ENCODE peak calls at places on chromosomes 1 and 21, in nine cellular contexts. C is AG04450, R is cardiac fibroblast, Q is astrocyte of the cerebellum, W is PC-9, D is tibial artery, J is left ventricle myocardium inferior, N is psoas muscle, X is astrocyte. S is an unnamed sample.

GRCh38 chr1:52192024-52192423 is 50.1 kb downstream of the ZFYVE9 start:
- DNase-seq in C (no peak), R (no peak), Q (no peak), W (no peak), D (no peak), J (no peak), N (no peak), X (no peak), S (no peak)

GRCh38 chr1:154453155-154453554 is 48.0 kb downstream of the IL6R start:
- DNase-seq in C (no peak), R (peak), Q (no peak), W (no peak), D (no peak), J (no peak), N (no peak), X (no peak), S (no peak)

GRCh38 chr1:235650341-235651169 is 971 bp upstream of the GNG4 start:
- DNase-seq in C (no peak), R (no peak), Q (no peak), W (no peak), D (no peak), J (no peak), N (no peak), X (no peak), S (no peak)

GRCh38 chr1:3061566-3061965 is 7.4 kb upstream of the PRDM16 start:
- DNase-seq in C (no peak), R (no peak), Q (no peak), W (no peak), D (no peak), J (no peak), N (no peak), X (no peak), S (no peak)

GRCh38 chr21:44550807-44551206 is 498 bp downstream of the KRTAP10-2 start:
- DNase-seq in C (no peak), R (no peak), Q (no peak), W (no peak), D (no peak), J (no peak), N (no peak), X (no peak), S (no peak)

GRCh38 chr1:24199291-24199900 is 12.3 kb upstream of the IFNLR1 start:
- DNase-seq in C (peak), R (peak), Q (peak), W (peak), D (peak), J (peak), N (peak), X (peak), S (no peak)

GRCh38 chr1:55813619-55814018 is 598.5 kb upstream of the USP24 start:
- DNase-seq in C (peak), R (peak), Q (no peak), W (peak), D (peak), J (peak), N (peak), X (peak), S (no peak)

GRCh38 chr1:218664385-218665170 is 319.4 kb downstream of the TGFB2 start:
- DNase-seq in C (no peak), R (peak), Q (no peak), W (no peak), D (no peak), J (no peak), N (no peak), X (peak), S (no peak)

GRCh38 chr1:223249854-223250631 is 107.0 kb upstream of the TLR5 start:
- DNase-seq in C (no peak), R (no peak), Q (no peak), W (no peak), D (no peak), J (no peak), N (no peak), X (no peak), S (no peak)

GRCh38 chr1:225879521-225880209 is 2.5 kb downstream of the TMEM63A start:
- DNase-seq in C (no peak), R (no peak), Q (no peak), W (peak), D (no peak), J (no peak), N (no peak), X (no peak), S (no peak)

GRCh38 chr1:61084560-61084991 is 2.2 kb downstream of the NFIA start:
- DNase-seq in C (no peak), R (peak), Q (no peak), W (no peak), D (no peak), J (no peak), N (no peak), X (no peak), S (no peak)

GRCh38 chr1:193358419-193358818 is 172.0 kb upstream of the B3GALT2 start:
- DNase-seq in C (no peak), R (no peak), Q (no peak), W (no peak), D (no peak), J (no peak), N (no peak), X (no peak), S (no peak)

GRCh38 chr1:240308061-240308460 is 216.4 kb downstream of the FMN2 start:
- DNase-seq in C (no peak), R (no peak), Q (no peak), W (no peak), D (no peak), J (no peak), N (no peak), X (no peak), S (no peak)

GRCh38 chr1:74835046-74835445 is 102.1 kb downstream of the TYW3 start:
- DNase-seq in C (peak), R (no peak), Q (peak), W (no peak), D (no peak), J (no peak), N (no peak), X (peak), S (no peak)

GRCh38 chr1:76759950-76760349 is 107.3 kb upstream of the ST6GALNAC5 start:
- DNase-seq in C (no peak), R (peak), Q (no peak), W (no peak), D (no peak), J (no peak), N (peak), X (peak), S (peak)

GRCh38 chr1:214857716-214858115 is 224.8 kb upstream of the KCNK2 start:
- DNase-seq in C (no peak), R (peak), Q (no peak), W (no peak), D (no peak), J (no peak), N (no peak), X (peak), S (no peak)

DNA sequence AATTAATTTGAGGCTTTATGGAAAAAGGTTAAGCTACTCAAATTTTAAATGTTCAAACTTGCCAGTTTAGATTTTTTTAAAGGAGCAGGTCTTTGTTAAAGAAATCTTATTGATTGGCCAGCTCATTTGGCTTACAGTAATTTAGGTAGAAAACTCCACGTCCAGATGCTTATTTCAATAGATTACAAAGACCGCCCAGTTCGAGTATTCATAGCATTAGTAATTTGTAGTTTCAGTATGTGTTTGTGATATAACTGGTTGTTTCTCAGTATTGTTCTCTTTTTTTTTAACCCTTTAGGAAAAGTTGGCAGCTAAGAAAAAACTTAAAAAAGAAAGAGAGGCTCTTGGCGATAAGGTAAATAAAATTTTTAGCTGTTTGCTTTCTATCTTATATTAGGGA is 1.6 kb downstream of the RPF1 start:
- DNase-seq in C (no peak), R (no peak), Q (no peak), W (no peak), D (no peak), J (no peak), N (no peak), X (no peak), S (no peak)
- H3K4me3 ChIP-seq in C (peak), R (peak), Q (peak), W (peak), D (peak), J (peak), N (peak), X (peak), S (peak)

DNA sequence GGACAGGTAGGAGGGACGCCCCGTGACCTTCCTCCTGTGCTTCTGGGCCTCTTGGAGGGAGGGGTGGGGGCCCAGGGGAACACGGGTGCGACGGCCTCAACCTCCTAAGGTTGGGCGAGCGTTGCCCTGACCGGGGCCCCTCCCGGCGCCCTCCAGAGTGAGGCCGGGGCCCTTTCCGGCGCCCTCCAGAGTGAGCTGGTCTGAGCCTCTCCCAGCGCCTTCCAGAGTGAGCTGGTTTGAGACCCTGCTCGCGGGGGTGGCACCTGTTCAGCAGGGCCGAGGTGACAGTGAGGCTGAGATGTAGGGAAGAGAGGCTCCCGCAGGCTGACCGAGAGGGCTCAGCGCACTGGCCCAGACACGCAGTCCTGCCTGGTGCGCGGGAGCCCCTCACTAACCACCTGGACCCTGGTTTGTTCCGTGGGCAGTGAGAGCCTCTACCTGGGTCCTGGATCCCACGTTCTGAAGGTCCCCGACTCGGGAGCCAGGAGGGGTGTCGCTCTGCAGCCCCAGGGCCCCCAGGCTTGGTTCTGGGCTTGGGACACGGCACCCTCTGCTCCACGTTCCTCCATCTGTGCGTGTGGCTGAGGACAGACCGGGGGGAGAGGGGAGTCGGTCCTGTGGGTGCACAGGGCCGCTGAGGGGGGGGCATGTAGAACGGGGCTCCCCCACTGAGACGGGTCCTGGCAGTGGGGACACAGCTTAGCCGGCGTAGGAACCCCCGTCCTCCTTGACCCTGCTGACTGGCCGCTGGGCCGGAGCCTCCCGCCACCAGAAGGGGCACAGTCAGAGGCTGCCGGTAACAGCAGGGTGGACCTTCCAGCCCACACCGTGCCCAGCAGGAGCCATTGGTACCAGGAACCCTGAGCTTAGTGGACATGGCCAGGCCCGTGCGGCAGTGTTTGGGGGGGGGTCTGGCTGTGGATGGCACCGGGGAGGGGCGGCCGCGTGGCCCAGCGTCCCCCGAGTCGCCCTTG is 1.5 kb downstream of the COL6A1 start:
- DNase-seq in C (no peak), R (no peak), Q (no peak), W (no peak), D (peak), J (peak), N (peak), X (no peak), S (no peak)
- TF ChIP-seq CTCF in C (no peak), R (no peak), Q (no peak), W (no peak), D (no peak), J (no peak), N (no peak), X (no peak), S (no peak)

GRCh38 chr21:33789697-33790096 is 125.9 kb downstream of the ATP5PO start:
- DNase-seq in C (no peak), R (peak), Q (peak), W (no peak), D (no peak), J (no peak), N (no peak), X (peak), S (no peak)
- H3K4me3 ChIP-seq in C (no peak), R (no peak), Q (no peak), W (no peak), D (no peak), J (no peak), N (no peak), X (no peak), S (no peak)

GRCh38 chr1:82015444-82015843 is 214.7 kb downstream of the ADGRL2 start:
- DNase-seq in C (no peak), R (no peak), Q (no peak), W (no peak), D (no peak), J (no peak), N (no peak), X (no peak), S (no peak)

GRCh38 chr1:82019512-82019911 is 218.8 kb downstream of the ADGRL2 start:
- DNase-seq in C (no peak), R (no peak), Q (no peak), W (no peak), D (no peak), J (no peak), N (no peak), X (no peak), S (no peak)

GRCh38 chr1:82018319-82018718 is 217.6 kb downstream of the ADGRL2 start:
- DNase-seq in C (no peak), R (no peak), Q (no peak), W (no peak), D (no peak), J (no peak), N (no peak), X (no peak), S (no peak)

GRCh38 chr1:82007804-82008203 is 207.1 kb downstream of the ADGRL2 start:
- DNase-seq in C (no peak), R (no peak), Q (no peak), W (no peak), D (no peak), J (no peak), N (no peak), X (no peak), S (no peak)

GRCh38 chr1:82013702-82014101 is 213.0 kb downstream of the ADGRL2 start:
- DNase-seq in C (no peak), R (peak), Q (no peak), W (no peak), D (no peak), J (no peak), N (no peak), X (no peak), S (no peak)
- TF ChIP-seq CTCF in C (no peak), R (peak), Q (no peak), W (no peak), D (peak), J (peak), N (no peak), X (no peak), S (peak)

GRCh38 chr1:13728104-13728503 is 28.1 kb downstream of the PRDM2 start:
- DNase-seq in C (no peak), R (no peak), Q (no peak), W (no peak), D (no peak), J (no peak), N (no peak), X (no peak), S (no peak)
- H3K4me3 ChIP-seq in C (no peak), R (no peak), Q (no peak), W (no peak), D (no peak), J (no peak), N (no peak), X (no peak), S (no peak)

GRCh38 chr1:175933801-175934200 is 190.4 kb upstream of the TNR start:
- DNase-seq in C (no peak), R (peak), Q (no peak), W (no peak), D (no peak), J (no peak), N (no peak), X (no peak), S (no peak)
- TF ChIP-seq CTCF in C (no peak), R (no peak), Q (no peak), W (no peak), D (no peak), J (no peak), N (no peak), X (no peak), S (no peak)

GRCh38 chr1:31552489-31552888 is 23.8 kb upstream of the TINAGL1 start:
- DNase-seq in C (no peak), R (no peak), Q (no peak), W (no peak), D (no peak), J (no peak), N (no peak), X (no peak), S (no peak)

GRCh38 chr1:31548899-31549806 is 27.2 kb upstream of the TINAGL1 start:
- DNase-seq in C (peak), R (peak), Q (peak), W (peak), D (peak), J (peak), N (peak), X (peak), S (peak)

GRCh38 chr1:31551206-31551605 is 25.1 kb upstream of the TINAGL1 start:
- DNase-seq in C (no peak), R (no peak), Q (no peak), W (no peak), D (no peak), J (no peak), N (no peak), X (no peak), S (no peak)

GRCh38 chr1:31548518-31548898 is 27.8 kb upstream of the TINAGL1 start:
- DNase-seq in C (no peak), R (no peak), Q (no peak), W (no peak), D (no peak), J (no peak), N (no peak), X (peak), S (no peak)

DNA sequence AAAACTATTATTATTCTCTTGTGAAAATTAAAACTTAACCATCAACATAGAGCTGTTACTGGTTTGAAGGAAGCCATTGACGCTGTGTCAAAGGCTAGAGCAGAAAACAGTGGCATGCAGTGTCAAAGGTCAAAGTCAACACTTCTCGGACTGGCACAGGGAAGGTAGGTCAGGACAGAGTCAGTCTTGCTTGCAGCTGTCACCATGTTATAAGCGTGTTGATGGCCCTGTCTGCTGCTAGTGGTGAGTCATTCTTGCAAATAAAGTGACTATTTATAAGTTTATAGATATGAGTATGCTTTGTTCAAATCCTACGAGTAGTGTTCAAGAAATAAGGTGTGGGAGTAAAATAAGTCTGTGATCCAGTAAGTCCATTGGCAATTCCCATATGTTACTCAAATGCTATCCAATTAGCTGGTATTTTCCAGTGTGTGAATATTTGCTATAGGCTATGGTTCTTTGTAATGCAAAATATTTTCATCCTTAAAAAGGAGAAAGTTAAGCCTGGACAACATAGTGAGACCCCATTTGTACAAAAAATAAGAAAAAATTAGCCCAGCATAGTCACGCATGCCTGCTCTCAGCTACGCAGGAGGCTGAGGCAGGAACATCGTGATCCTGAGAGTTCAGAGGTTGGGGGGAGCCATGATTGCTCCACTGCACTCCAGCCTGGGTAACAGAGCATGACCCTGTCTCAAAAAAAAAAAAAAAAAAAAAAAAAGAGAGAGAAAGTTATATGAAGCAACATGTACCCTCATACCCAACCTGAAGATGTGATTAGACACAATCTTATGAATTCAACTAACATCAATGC is 26.3 kb upstream of the TINAGL1 start:
- DNase-seq in C (no peak), R (peak), Q (no peak), W (no peak), D (no peak), J (no peak), N (no peak), X (no peak), S (peak)
- H3K4me3 ChIP-seq in C (no peak), R (no peak), Q (no peak), W (peak), D (no peak), J (peak), N (peak), X (peak), S (peak)

DNA sequence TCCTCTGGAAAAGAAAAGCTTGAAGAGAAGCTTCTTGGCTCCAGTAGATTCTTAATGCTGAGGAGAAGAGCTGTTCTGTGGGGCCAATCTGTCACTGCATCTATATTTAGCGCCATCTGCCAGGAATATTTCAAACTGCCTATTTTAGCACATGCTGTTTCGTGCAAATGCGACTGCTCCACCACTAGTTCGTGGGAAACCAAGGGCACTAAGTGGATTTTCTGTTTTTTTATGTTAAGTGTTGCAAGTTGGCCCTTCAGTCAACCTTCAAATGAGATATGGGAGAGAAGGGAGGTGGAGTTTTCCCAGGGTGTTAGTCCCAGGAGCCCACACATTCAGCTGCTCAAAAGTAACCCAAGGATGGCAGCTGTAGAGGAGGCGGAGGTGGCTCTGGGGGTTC is 91.9 kb downstream of the TSEN15 start:
- DNase-seq in C (no peak), R (peak), Q (no peak), W (no peak), D (no peak), J (no peak), N (no peak), X (no peak), S (no peak)
- TF ChIP-seq CTCF in C (peak), R (no peak), Q (no peak), W (no peak), D (peak), J (peak), N (peak), X (no peak), S (peak)

GRCh38 chr1:8876099-8876496 is 2.4 kb downstream of the ENO1 start:
- DNase-seq in C (no peak), R (no peak), Q (no peak), W (no peak), D (no peak), J (no peak), N (no peak), X (no peak), S (no peak)
- H3K4me3 ChIP-seq in C (peak), R (peak), Q (peak), W (peak), D (no peak), J (peak), N (peak), X (peak), S (peak)